ENCODE peak calls at places on chromosomes 16 and 17, in four cellular contexts. H is HepG2, X is GM12878, C is H1. A is an unnamed sample.

GRCh38 chr17:58321571-58322525 is 6.7 kb downstream of the TSPOAP1 start:
- DNase-seq in H (no peak), X (no peak), C (no peak), A (no peak)

GRCh38 chr16:67147437-67148140 is 3.2 kb downstream of the B3GNT9 start:
- DNase-seq in H (no peak), X (no peak), C (no peak), A (no peak)

GRCh38 chr17:66165537-66166123 is 26.3 kb downstream of the CEP112 start:
- DNase-seq in H (peak), X (peak), C (no peak), A (peak)

GRCh38 chr16:2912330-2913199 is 834 bp downstream of the FLYWCH1 start:
- DNase-seq in H (peak), X (no peak), C (no peak), A (no peak)

GRCh38 chr16:66444049-66444481 is 17.0 kb downstream of the BEAN1 start:
- DNase-seq in H (peak), X (no peak), C (no peak), A (no peak)

GRCh38 chr16:14302399-14303181 is 231.5 kb downstream of the MRTFB start:
- DNase-seq in H (no peak), X (no peak), C (no peak), A (no peak)

GRCh38 chr16:86683441-86684194 is 105.3 kb downstream of the FOXL1 start:
- DNase-seq in H (no peak), X (no peak), C (no peak), A (no peak)

GRCh38 chr16:50696575-50697420 is 3.4 kb downstream of the NOD2 start:
- DNase-seq in H (peak), X (peak), C (no peak), A (no peak)

GRCh38 chr16:48971571-48972071 is 310.0 kb downstream of the CBLN1 start:
- DNase-seq in H (no peak), X (no peak), C (no peak), A (no peak)

GRCh38 chr17:57463103-57463885 is 207.0 kb downstream of the MSI2 start:
- DNase-seq in H (peak), X (peak), C (no peak), A (no peak)

GRCh38 chr17:39536468-39536867 is 71.3 kb downstream of the NEUROD2 start:
- DNase-seq in H (no peak), X (no peak), C (no peak), A (no peak)

GRCh38 chr17:39541652-39542051 is 66.1 kb downstream of the NEUROD2 start:
- DNase-seq in H (no peak), X (no peak), C (no peak), A (no peak)

GRCh38 chr17:39534768-39535405 is 72.8 kb downstream of the NEUROD2 start:
- DNase-seq in H (no peak), X (no peak), C (no peak), A (no peak)

GRCh38 chr17:39543176-39543575 is 64.5 kb downstream of the NEUROD2 start:
- DNase-seq in H (no peak), X (no peak), C (no peak), A (no peak)

GRCh38 chr17:39538875-39539274 is 68.8 kb downstream of the NEUROD2 start:
- DNase-seq in H (no peak), X (no peak), C (no peak), A (no peak)
- TF ChIP-seq SUZ12 in H (no peak), X (no peak), C (no peak), A (no peak)

DNA sequence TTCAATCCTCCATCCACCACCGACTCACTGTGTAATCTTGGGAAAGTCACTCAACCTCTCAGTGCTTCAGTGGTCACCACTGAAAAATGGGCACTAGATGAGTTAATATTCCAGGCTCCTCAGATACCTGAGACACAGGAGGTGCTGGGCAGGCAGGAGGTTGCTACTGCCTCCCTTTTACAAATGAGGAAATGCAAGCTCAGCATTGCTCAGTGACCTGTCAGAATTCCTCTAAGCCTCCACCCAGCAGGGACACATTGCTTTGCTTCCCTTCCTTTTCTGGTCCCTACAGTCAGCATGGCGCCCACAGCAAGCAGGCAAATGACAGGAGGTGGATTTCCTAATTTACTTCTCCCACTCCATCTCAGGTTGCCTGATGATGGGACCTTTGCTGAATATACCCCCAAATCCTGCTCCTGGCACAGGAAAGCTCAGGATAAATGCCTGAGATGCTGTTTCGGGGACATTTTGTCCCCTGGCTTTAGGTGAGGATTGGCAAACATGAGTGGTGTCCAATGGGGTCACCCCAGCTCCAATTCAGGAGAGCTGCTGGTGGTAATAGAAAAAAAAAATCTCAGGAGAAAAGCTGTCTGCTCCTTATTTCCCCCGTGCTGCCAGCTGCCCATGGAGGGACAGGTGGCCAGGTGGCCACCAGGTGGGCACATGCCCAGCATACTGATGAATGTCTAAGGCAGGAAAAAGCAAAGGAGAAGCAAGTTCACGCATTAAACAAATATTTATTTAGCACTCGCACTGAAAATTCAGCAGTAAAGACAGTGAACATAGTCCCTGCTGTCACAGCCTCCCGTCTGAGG is 5.0 kb upstream of the KRT13 start:
- DNase-seq in H (no peak), X (no peak), C (no peak), A (no peak)
- H3K9ac ChIP-seq in H (no peak), X (no peak), C (no peak), A (no peak)

GRCh38 chr17:80804466-80804865 is 187.2 kb upstream of the CHMP6 start:
- DNase-seq in H (no peak), X (no peak), C (no peak), A (no peak)
- TF ChIP-seq SUZ12 in H (no peak), X (no peak), C (no peak), A (no peak)

DNA sequence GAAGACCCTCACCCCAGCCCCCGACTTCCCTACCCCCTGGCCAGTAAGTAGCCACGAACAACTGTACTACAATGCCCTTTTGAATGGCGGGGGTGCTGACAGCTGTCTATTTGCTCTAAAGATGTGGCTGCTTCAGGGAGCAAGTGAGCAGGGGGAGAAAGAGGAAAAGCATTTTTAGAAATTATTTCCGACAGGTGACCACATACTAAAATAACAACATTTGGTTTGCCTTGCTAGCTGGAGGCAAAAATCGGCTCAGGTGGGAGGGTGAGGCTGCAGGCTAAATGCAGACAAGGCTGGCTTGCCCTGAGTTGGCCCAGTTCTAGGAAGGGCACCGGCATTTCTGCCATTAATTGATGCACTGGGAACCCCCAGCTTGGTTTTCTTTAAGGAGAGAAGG is 188.5 kb downstream of the XYLT1 start:
- DNase-seq in H (no peak), X (no peak), C (no peak), A (no peak)
- H3K9ac ChIP-seq in H (no peak), X (no peak), C (no peak), A (no peak)